ENCODE peak calls at places on chromosomes 4 and X, in four cellular contexts. L, N, H and K are unnamed samples.

GRCh38 chrX:93422693-93423092 is 250.7 kb downstream of the NAP1L3 start:
- DNase-seq in N (no peak), L (no peak), H (no peak), K (no peak)

GRCh38 chrX:154804957-154805695 is at the start of gene MPP1:
- DNase-seq in L (peak), N (peak), H (peak), K (peak)

GRCh38 chr4:23455482-23455881 is 434.4 kb downstream of the PPARGC1A start:
- DNase-seq in N (no peak), L (no peak), H (no peak), K (no peak)

GRCh38 chr4:80492761-80493160 is 157.2 kb downstream of the CFAP299 start:
- DNase-seq in N (no peak), H (no peak), L (peak), K (no peak)

GRCh38 chr4:66372706-66373105 is 702.4 kb upstream of the EPHA5 start:
- DNase-seq in H (no peak), L (no peak), N (no peak), K (no peak)

GRCh38 chr4:63296773-63297172 is 1112.5 kb downstream of the TECRL start:
- DNase-seq in N (no peak), H (no peak), L (no peak), K (no peak)

GRCh38 chrX:48890934-48891401 is 6.6 kb downstream of the TIMM17B start:
- DNase-seq in N (no peak), L (peak), H (no peak), K (no peak)

GRCh38 chr4:78527103-78527502 is 24.5 kb upstream of the ANXA3 start:
- DNase-seq in N (no peak), L (no peak), H (no peak), K (no peak)

GRCh38 chrX:63428348-63428747 is 77.2 kb upstream of the SPIN4 start:
- DNase-seq in N (no peak), H (no peak), L (no peak), K (no peak)

GRCh38 chr4:186757696-186758330 is 34.2 kb upstream of the FAT1 start:
- DNase-seq in L (no peak), N (no peak), H (no peak), K (no peak)

GRCh38 chr4:6772223-6772928 is 10.2 kb upstream of the KIAA0232 start:
- DNase-seq in H (peak), L (no peak), N (no peak), K (no peak)

DNA sequence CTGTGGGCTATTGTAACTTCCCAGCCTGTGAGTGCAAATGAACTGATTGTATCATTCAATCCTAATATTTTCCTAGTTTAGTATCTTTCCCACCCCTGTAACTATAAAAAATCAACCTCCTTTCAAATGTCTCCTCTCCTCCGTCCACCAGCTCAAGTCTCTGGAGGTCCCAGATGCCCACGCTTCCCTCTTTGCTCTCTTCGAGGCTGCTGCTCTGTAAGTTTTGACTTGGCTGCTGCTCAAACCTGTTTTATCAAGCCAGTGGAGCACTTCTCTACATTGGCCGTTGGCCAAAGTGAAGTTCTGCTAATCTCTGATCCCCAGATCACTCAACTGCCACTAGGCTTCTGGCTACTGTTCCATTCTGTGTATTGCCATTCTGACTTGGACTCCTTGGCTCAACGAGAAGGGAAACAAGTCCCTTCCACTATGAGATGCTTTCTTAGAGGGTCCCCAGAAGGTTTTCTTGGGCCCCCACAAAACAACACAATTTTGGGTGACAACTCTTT is 60.7 kb upstream of the RAPGEF2 start:
- DNase-seq in H (no peak), L (peak), N (no peak), K (no peak)
- TF ChIP-seq POLR2AphosphoS5 in H (no peak), L (no peak), N (no peak), K (no peak)

GRCh38 chr4:52726821-52727580 is 24.2 kb downstream of the ERVMER34-1 start:
- DNase-seq in L (peak), N (no peak), H (no peak), K (no peak)

GRCh38 chr4:52716364-52717151 is 34.7 kb downstream of the ERVMER34-1 start:
- DNase-seq in L (no peak), H (no peak), N (no peak), K (no peak)

GRCh38 chr4:52718123-52718522 is 33.1 kb downstream of the ERVMER34-1 start:
- DNase-seq in H (no peak), L (no peak), N (no peak), K (no peak)

DNA sequence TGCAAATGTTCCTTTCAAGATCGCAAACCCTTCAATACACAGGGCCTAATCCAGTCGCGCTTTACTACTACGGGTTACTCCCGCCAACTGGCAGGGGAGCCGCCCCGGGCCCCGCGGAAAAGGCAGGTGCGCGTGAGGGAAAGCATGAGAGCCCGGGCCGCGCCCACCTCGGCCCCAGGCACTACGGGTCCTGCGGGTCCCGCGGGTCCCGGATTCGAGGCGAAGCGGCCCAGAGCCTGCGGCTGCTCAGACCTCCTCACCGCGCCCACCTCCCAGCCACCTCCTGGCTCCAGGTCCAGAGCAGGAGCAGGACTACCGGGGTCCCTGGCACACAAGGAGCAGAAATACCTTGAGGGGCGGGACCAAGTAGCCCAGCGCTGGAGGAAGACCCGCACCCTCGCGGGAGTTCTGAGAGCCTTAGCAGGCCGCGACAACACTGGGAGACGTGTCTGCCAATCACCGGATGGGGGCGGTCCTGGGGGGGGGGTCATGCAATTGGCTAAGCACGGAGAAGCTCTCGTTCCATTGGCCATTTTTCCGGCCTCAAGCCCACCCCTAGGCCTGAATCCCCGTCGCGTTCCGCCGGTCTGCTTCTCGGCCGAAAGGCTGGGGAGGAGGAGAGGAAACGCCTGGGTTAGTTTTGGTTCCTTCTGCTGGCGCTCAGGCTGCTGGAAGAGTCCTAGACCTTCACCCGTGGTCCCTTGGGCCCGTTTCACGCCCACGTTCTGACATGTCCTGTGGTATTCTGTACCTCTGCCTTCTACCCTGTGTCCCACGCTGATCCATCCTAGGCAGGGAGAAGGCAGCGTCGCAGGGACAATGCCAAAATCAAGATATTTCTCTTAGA is 29.0 kb downstream of the ERVMER34-1 start:
- DNase-seq in L (peak), N (peak), H (peak), K (peak)
- TF ChIP-seq POLR2A in L (peak), N (peak), H (no peak), K (peak)

GRCh38 chr4:76307670-76308014 is 1.1 kb downstream of the STBD1 start:
- DNase-seq in N (no peak), H (no peak), L (no peak), K (no peak)

GRCh38 chr4:76306882-76307669 is 543 bp downstream of the STBD1 start:
- DNase-seq in H (no peak), L (peak), N (no peak), K (peak)

GRCh38 chr4:76308548-76308947 is 2.0 kb downstream of the STBD1 start:
- DNase-seq in N (no peak), H (no peak), L (peak), K (no peak)

GRCh38 chr4:76305033-76305687 is 1.4 kb upstream of the STBD1 start:
- DNase-seq in N (no peak), L (no peak), H (no peak), K (no peak)

DNA sequence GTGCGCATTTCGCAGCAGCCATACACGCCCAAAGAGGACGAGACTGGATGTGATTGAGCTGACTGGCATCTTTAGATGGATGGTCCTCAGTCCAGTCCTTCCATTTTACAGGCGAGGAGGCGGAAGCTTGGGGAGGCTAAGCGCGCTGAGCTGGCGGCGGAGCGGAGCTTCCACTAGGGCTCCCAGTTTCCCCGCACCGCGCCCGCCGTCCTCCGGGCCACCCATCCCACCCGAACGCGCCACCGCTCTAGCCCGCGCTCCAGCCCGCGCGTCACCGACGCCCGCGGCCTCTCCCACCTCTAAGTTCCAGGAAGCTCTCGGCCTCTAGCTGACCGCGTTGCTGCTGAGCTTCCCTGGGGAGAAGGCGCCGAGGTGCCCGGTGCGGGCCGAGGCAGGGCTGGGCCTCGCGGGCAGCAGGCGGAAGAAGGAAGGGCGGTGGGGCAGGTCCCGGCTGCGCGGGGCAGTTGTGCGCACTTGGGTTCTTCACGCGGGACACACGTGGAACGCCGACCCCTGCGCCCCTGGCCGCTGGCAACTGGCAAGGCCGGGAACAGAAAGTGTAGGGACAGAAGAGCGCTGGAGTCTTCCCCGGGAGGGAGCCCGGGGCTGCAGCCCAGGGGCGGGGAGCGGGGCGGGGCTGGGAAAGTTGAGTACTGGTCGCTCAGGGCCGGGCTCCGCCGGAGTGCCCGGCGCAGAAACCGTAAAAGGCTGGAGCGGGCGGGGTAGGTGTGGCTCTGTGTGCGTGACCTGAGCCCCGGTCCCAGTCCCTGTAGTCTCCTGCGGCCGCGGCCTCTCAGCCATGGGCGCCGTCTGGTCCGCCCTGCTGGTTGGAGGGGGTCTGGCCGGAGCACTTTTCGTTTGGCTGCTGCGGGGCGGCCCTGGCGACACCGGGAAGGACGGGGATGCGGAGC is at the start of gene STBD1:
- DNase-seq in L (peak), N (peak), H (peak), K (peak)
- TF ChIP-seq POLR2AphosphoS5 in L (peak), N (peak), H (no peak), K (no peak)

DNA sequence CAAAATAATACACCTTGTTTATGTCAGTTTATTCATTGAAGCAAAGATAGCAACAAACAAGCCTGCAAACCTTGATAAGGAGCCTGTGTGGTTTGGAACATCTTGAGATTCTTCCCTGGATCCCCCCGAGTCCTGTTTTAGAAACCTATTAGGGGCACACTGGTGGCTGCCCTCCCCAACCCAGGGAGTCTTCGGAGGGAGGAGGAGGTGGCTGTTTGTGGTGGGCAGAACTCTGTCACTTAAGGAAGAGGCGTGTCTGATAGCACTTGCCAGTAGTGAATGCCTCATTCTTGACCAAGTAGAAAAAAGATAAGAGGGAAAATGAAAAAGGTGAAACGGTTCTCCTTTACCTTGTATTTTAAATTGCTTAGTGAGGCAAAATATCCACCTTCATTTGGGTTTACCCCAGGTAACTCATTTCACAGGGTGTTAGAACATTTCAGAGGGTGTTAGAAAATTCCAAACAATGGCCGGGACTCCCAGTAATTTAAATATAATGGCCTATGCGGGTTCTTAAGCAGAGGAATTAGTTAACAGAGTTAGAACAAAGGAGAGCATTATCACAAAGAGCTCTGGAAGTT is 10.4 kb downstream of the KIT start:
- DNase-seq in N (no peak), L (no peak), H (no peak), K (no peak)
- TF ChIP-seq POLR2A in N (no peak), L (no peak), H (no peak), K (no peak)

GRCh38 chr4:38696697-38697096 is 32.7 kb downstream of the KLF3 start:
- DNase-seq in H (no peak), L (no peak), N (no peak), K (no peak)
- TF ChIP-seq POLR2AphosphoS5 in H (no peak), L (no peak), N (no peak), K (no peak)

GRCh38 chrX:118872102-118872566 is 48.5 kb downstream of the ZCCHC12 start:
- DNase-seq in L (peak), H (peak), N (no peak), K (no peak)
- TF ChIP-seq POLR2A in L (no peak), H (no peak), N (no peak), K (no peak)

GRCh38 chr4:83083925-83084475 is 30.5 kb downstream of the PLAC8 start:
- DNase-seq in L (peak), N (no peak), H (no peak), K (no peak)
- TF ChIP-seq POLR2AphosphoS5 in L (no peak), N (no peak), H (no peak), K (no peak)

GRCh38 chrX:71867680-71868079 is 43.0 kb upstream of the NHSL2 start:
- DNase-seq in H (no peak), N (no peak), L (no peak), K (no peak)
- TF ChIP-seq POLR2A in H (no peak), N (no peak), L (no peak), K (no peak)